ENCODE peak calls at places on chromosomes 3 and 15, in five cellular contexts. T is breast epithelium, M is ovary, X is vagina, B is left ventricle myocardium inferior. E is an unnamed sample.

GRCh38 chr3:38582941-38583645 is 66.4 kb downstream of the SCN5A start:
- DNase-seq in M (peak; percentile 8), B (no peak), X (peak; percentile 70), T (no peak), E (no peak)

GRCh38 chr15:62307551-62307950 is 142.5 kb upstream of the C2CD4B start:
- DNase-seq in B (no peak), X (no peak), T (no peak), M (no peak), E (peak; percentile 67)

GRCh38 chr15:45386420-45386819 is 8.1 kb upstream of the GATM start:
- DNase-seq in T (no peak), M (peak; percentile 33), X (no peak), B (no peak), E (no peak)

GRCh38 chr3:56197991-56198390 is 270.3 kb downstream of the ERC2 start:
- DNase-seq in B (no peak), T (no peak), X (no peak), M (no peak), E (no peak)

GRCh38 chr15:60591491-60592385 is 112.8 kb upstream of the ICE2 start:
- DNase-seq in M (peak; percentile 56), T (no peak), X (no peak), B (peak; percentile 52), E (no peak)

GRCh38 chr3:188904670-188905069 is 267.1 kb upstream of the TPRG1 start:
- DNase-seq in T (no peak), M (no peak), B (no peak), X (no peak), E (peak; percentile 64)

GRCh38 chr3:169923189-169923588 is 11.8 kb downstream of the SAMD7 start:
- DNase-seq in T (no peak), M (peak; percentile 38), X (no peak), B (peak; percentile 80), E (no peak)

GRCh38 chr15:58536414-58536813 is 104.6 kb downstream of the LIPC start:
- DNase-seq in X (no peak), M (no peak), B (no peak), T (no peak), E (no peak)

GRCh38 chr15:68812069-68812468 is 8.6 kb downstream of the ANP32A start:
- DNase-seq in M (no peak), B (no peak), X (peak; percentile 78), T (peak; percentile 15), E (no peak)

GRCh38 chr15:38844683-38845195 is 280.1 kb upstream of the RASGRP1 start:
- DNase-seq in T (no peak), X (no peak), B (no peak), M (no peak), E (no peak)

GRCh38 chr3:63951901-63952594 is 39.9 kb upstream of the SCAANT1 start:
- DNase-seq in X (no peak), B (no peak), T (no peak), M (no peak), E (no peak)

GRCh38 chr15:42964476-42964875 is 43.9 kb upstream of the TTBK2 start:
- DNase-seq in X (no peak), T (no peak), M (no peak), B (no peak), E (no peak)

GRCh38 chr15:34708422-34708821 is 46.4 kb downstream of the GJD2 start:
- DNase-seq in B (no peak), X (no peak), T (no peak), M (no peak), E (peak; percentile 20)

GRCh38 chr15:55457401-55458022 is 49.2 kb downstream of the PIERCE2 start:
- DNase-seq in T (no peak), X (no peak), M (no peak), B (no peak), E (no peak)

GRCh38 chr3:196486263-196486662 is 17.3 kb downstream of the RNF168 start:
- DNase-seq in T (no peak), B (no peak), M (no peak), X (no peak), E (no peak)
- TF ChIP-seq CTCF in T (no peak), B (peak; percentile 61), M (no peak), X (no peak), E (peak; percentile 63)

GRCh38 chr15:66833803-66834202 is 131.8 kb downstream of the SMAD6 start:
- DNase-seq in M (no peak), X (no peak), B (no peak), T (no peak), E (no peak)

GRCh38 chr15:66831801-66832390 is 129.9 kb downstream of the SMAD6 start:
- DNase-seq in X (no peak), M (no peak), B (no peak), T (no peak), E (no peak)

GRCh38 chr15:66834863-66835557 is 133.0 kb downstream of the SMAD6 start:
- DNase-seq in X (no peak), M (no peak), T (no peak), B (no peak), E (no peak)

GRCh38 chr15:66832679-66833078 is 130.6 kb downstream of the SMAD6 start:
- DNase-seq in X (no peak), B (no peak), M (no peak), T (no peak), E (no peak)

DNA sequence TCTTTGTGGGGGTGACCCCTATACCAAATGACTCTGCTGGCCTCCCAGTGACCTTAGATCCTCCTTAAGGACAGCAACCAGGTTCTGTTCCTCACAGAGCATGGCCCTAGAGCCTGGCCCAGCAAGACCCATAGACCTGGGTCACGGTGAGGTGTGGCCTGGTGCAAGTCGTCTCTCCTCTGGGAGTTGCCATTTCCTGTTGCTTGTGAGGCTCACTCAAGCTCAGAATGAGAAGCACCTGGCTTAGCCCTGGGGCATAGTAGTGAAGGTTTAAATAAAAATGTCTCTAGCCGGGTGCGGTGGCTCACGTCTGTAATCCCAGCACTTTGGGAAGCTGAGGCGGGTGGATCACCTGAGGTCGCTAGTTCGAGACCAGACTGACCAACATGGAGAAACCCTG is 131.3 kb downstream of the SMAD6 start:
- DNase-seq in B (no peak), M (no peak), X (no peak), T (no peak), E (no peak)
- H3K27ac ChIP-seq in B (no peak overlapping the region), M (no peak overlapping the region), X (peak overlapping the region; percentile 11), T (no peak overlapping the region), E (no peak overlapping the region)

DNA sequence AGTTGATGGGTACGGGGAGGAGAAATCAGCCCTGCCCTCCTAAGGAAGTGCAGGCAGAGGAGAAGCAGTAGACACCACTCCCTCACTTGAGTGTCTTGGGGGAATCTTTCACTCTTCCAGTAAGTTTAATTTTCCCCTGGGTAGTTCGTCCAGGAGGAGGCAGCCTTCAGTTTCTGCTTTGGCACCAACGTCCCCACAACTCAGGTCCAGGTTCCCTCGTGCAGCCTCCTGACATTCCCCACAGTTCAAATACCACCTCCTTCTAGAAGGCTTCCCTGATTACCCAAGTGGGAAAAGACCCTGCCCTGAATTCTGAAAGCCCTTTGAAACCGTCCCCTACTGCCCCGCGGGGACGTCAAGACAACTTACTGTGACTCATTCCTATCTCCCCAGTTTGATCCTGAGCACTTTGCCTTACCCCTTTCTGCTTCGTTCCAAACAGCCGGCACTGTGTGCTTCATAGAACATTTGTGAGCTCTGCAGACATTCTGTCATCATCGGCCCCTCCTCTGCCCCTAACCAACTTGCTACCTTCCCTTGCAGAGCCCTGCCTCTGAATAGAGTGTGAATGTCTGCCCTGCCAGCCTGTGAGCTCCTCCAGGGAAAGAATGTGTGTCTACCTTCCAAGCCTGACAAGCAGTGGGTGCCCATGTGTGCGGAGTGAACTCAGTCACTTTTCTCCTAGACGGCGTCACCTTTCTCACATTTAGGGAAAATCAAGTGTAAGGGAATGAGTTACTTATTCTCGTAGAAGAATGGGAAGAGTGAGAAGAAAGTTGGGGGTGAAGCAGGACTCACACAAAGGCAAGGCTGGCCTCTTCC is 14.5 kb upstream of the SRP14 start:
- DNase-seq in M (no peak), T (no peak), B (no peak), X (no peak), E (no peak)
- TF ChIP-seq CTCF in M (no peak), T (no peak), B (no peak), X (no peak), E (peak; percentile 34)

DNA sequence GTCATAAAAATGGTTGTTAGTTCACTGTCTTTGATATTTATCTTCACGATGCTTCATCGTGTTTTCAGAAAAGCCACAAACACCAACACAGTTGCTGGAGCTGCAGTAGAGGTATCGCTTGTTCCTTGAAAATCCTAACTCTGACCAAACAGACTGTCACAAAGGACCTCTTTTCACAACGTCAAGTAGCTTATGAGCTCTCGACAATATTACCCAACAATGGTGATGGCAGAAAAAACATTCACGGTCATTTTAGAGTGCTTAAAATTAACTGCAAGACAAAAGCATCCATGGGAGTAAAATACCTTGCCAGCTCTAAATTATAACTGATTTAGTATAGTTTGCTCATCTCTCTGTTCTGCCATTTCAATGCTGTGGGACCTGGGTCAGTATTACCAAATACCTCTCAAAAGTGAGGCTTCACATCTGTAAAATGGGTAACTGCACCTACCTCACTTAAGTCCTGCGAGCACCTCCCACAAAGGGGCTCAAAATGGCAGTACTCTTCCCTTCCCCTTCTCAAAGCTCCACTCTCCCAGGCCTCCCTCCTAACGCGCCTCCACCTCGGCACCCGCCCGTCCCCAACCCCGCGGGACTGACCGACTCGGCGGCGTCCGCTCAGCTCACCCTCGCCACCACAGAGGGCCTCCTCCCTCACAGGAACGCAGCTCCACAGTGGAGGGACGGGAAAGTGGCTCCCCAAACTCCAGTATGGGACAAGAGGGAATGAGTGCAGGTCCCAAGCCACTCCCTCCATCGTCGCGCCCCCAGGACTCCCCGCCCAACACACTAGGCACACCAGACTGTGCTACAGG is 534 bp downstream of the TRIM59 start:
- DNase-seq in T (no peak), M (peak; percentile 22), B (no peak), X (no peak), E (no peak)
- H3K27ac ChIP-seq in T (peak overlapping the region; percentile 79), M (no peak overlapping the region), B (peak overlapping the region; percentile 48), X (peak overlapping the region; percentile 51), E (peak overlapping the region; percentile 79)

GRCh38 chr3:183159319-183159718 is 3.2 kb downstream of the LAMP3 start:
- DNase-seq in T (no peak), X (no peak), B (no peak), M (no peak), E (no peak)
- TF ChIP-seq CTCF in T (no peak), X (no peak), B (no peak), M (no peak), E (peak; percentile 60)

GRCh38 chr3:102089904-102090492 is 240.7 kb downstream of the NFKBIZ start:
- DNase-seq in X (no peak), B (no peak), M (no peak), T (no peak), E (peak; percentile 87)
- H3K27ac ChIP-seq in X (no peak overlapping the region), B (peak overlapping the region; percentile 5), M (no peak overlapping the region), T (no peak overlapping the region), E (peak overlapping the region; percentile 94)

GRCh38 chr3:110318108-110318507 is 753.5 kb upstream of the NECTIN3 start:
- DNase-seq in M (no peak), T (no peak), B (no peak), X (no peak), E (no peak)

GRCh38 chr3:110311526-110311925 is 760.1 kb upstream of the NECTIN3 start:
- DNase-seq in X (no peak), M (no peak), B (no peak), T (no peak), E (no peak)

GRCh38 chr3:110314512-110315114 is 757.0 kb upstream of the NECTIN3 start:
- DNase-seq in T (no peak), X (no peak), B (no peak), M (peak; percentile 53), E (peak; percentile 63)
- TF ChIP-seq CTCF in T (peak; percentile 51), X (peak; percentile 42), B (peak; percentile 83), M (peak; percentile 44), E (peak; percentile 81)

E was measured in brain microvascular endothelial cell.